ENCODE peak calls at places on chromosomes 13 and 19, in four cellular contexts. O is colonic mucosa, P is PC-3, Z is SK-N-SH. F is an unnamed sample.

GRCh38 chr19:41366089-41366488 is 2.1 kb upstream of the B9D2 start:
- DNase-seq in O (no peak), P (no peak), Z (no peak), F (peak; percentile 57)

GRCh38 chr13:59494560-59494970 is 669.2 kb downstream of the DIAPH3 start:
- DNase-seq in O (no peak), P (no peak), Z (no peak), F (no peak)

GRCh38 chr19:45569619-45570421 is 14.8 kb downstream of the OPA3 start:
- DNase-seq in O (peak; percentile 80), P (peak; percentile 56), Z (peak; percentile 74), F (peak; percentile 81)

GRCh38 chr13:37627428-37627827 is 28.9 kb upstream of the POSTN start:
- DNase-seq in O (no peak), P (no peak), Z (no peak), F (no peak)

GRCh38 chr13:96963786-96964475 is 30.3 kb downstream of the OXGR1 start:
- DNase-seq in O (no peak), P (peak; percentile 24), Z (no peak), F (no peak)

GRCh38 chr13:34408635-34409034 is 533.4 kb upstream of the NBEA start:
- DNase-seq in O (no peak), P (no peak), Z (no peak), F (no peak)

GRCh38 chr13:64684685-64685431 is 2545.3 kb downstream of the PCDH9 start:
- DNase-seq in O (no peak), P (no peak), Z (no peak), F (no peak)

GRCh38 chr19:33609353-33609752 is 12.4 kb upstream of the CHST8 start:
- DNase-seq in O (no peak), P (no peak), Z (no peak), F (no peak)

GRCh38 chr19:1073063-1073955 is 6.3 kb downstream of the ARHGAP45 start:
- DNase-seq in O (no peak), P (no peak), Z (no peak), F (peak; percentile 47)

GRCh38 chr19:28468701-28469459 is 744.1 kb downstream of the UQCRFS1 start:
- DNase-seq in O (peak; percentile 83), P (peak; percentile 1), Z (no peak), F (peak; percentile 44)

GRCh38 chr19:15187026-15188007 is 13.5 kb downstream of the NOTCH3 start:
- DNase-seq in O (no peak), P (peak; percentile 19), Z (peak; percentile 73), F (no peak)

GRCh38 chr13:86591862-86592261 is 792.6 kb upstream of the SLITRK6 start:
- DNase-seq in O (no peak), P (peak; percentile 3), Z (no peak), F (no peak)

GRCh38 chr13:75446874-75447273 is 35.1 kb downstream of the TBC1D4 start:
- DNase-seq in O (no peak), P (no peak), Z (no peak), F (no peak)

GRCh38 chr13:89695343-89696257 is 1651.9 kb upstream of the MIR17HG start:
- DNase-seq in O (peak; percentile 24), P (peak; percentile 75), Z (peak; percentile 42), F (peak; percentile 10)

GRCh38 chr19:4388171-4389063 is 11.9 kb downstream of the SH3GL1 start:
- DNase-seq in O (no peak), P (peak; percentile 52), Z (no peak), F (no peak)

GRCh38 chr19:16078311-16078758 is 2.0 kb downstream of the TPM4 start:
- DNase-seq in O (no peak), P (peak; percentile 67), Z (no peak), F (peak; percentile 52)

GRCh38 chr13:108922108-108922507 is 292.7 kb downstream of the MYO16 start:
- DNase-seq in O (peak; percentile 29), P (no peak), Z (no peak), F (no peak)

GRCh38 chr19:11418518-11419506 is at the start of gene RGL3:
- DNase-seq in O (peak; percentile 50), P (peak; percentile 33), Z (peak; percentile 95), F (no peak)

GRCh38 chr13:47897411-47898050 is 103.5 kb downstream of the SUCLA2 start:
- DNase-seq in O (no peak), P (peak; percentile 70), Z (no peak), F (no peak)

GRCh38 chr19:29256516-29256915 is 43.6 kb upstream of the UQCRFS1 start:
- DNase-seq in O (no peak), P (no peak), Z (no peak), F (no peak)

GRCh38 chr19:29715695-29716581 is 877 bp upstream of the C19orf12 start:
- DNase-seq in O (peak; percentile 59), P (peak; percentile 31), Z (no peak), F (peak; percentile 52)

GRCh38 chr19:35313614-35314013 is 15.4 kb upstream of the CD22 start:
- DNase-seq in O (no peak), P (peak; percentile 54), Z (no peak), F (no peak)

GRCh38 chr19:34976611-34977010 is 12.6 kb upstream of the ZNF792 start:
- DNase-seq in O (no peak), P (no peak), Z (no peak), F (no peak)

GRCh38 chr13:73876323-73876722 is 257.9 kb downstream of the KLF12 start:
- DNase-seq in O (no peak), P (no peak), Z (no peak), F (no peak)

GRCh38 chr13:78254113-78254512 is 335.5 kb upstream of the EDNRB start:
- DNase-seq in O (no peak), P (no peak), Z (no peak), F (no peak)

GRCh38 chr19:32880607-32881006 is 11.0 kb upstream of the SLC7A9 start:
- DNase-seq in O (no peak), P (no peak), Z (no peak), F (no peak)

GRCh38 chr19:54137913-54138776 is 583 bp downstream of the CNOT3 start:
- DNase-seq in O (peak; percentile 36), P (no peak), Z (peak; percentile 75), F (peak; percentile 49)

GRCh38 chr19:53877361-53877766 is 4.6 kb upstream of the PRKCG start:
- DNase-seq in O (no peak), P (no peak), Z (no peak), F (peak; percentile 61)

GRCh38 chr13:43441916-43442315 is 344.9 kb downstream of the ENOX1 start:
- DNase-seq in O (no peak), P (no peak), Z (no peak), F (no peak)

GRCh38 chr19:7177926-7178325 is 108.4 kb downstream of the ZNF557 start:
- DNase-seq in O (no peak), P (no peak), Z (no peak), F (no peak)

GRCh38 chr19:35587326-35587725 is 1.4 kb downstream of the PMIS2 start:
- DNase-seq in O (no peak), P (no peak), Z (no peak), F (no peak)

GRCh38 chr19:45141203-45141900 is 19.4 kb downstream of the NKPD1 start:
- DNase-seq in O (no peak), P (no peak), Z (no peak), F (no peak)

GRCh38 chr13:21058361-21058760 is 3.0 kb downstream of the LATS2 start:
- DNase-seq in O (peak; percentile 37), P (peak; percentile 58), Z (no peak), F (no peak)

GRCh38 chr13:44007451-44007850 is 127.7 kb downstream of the LACC1 start:
- DNase-seq in O (no peak), P (no peak), Z (no peak), F (no peak)

GRCh38 chr13:111905609-111905945 is 161.4 kb upstream of the SOX1 start:
- DNase-seq in O (no peak), P (no peak), Z (no peak), F (no peak)

GRCh38 chr13:31859546-31859945 is 120.2 kb downstream of the RXFP2 start:
- DNase-seq in O (no peak), P (no peak), Z (no peak), F (no peak)

GRCh38 chr19:33110201-33110910 is 21.6 kb upstream of the WDR88 start:
- DNase-seq in O (no peak), P (no peak), Z (no peak), F (no peak)

GRCh38 chr13:36395280-36395679 is 37.0 kb upstream of the CCNA1 start:
- DNase-seq in O (no peak), P (peak; percentile 44), Z (peak; percentile 11), F (no peak)
- TF ChIP-seq CTCF in O (no peak), P (peak; percentile 51), Z (peak; percentile 52), F (peak; percentile 13)

GRCh38 chr19:39539519-39540332 is at the start of gene EID2:
- DNase-seq in O (peak; percentile 96), P (peak; percentile 90), Z (peak; percentile 97), F (peak; percentile 97)
- TF ChIP-seq CTCF in O (peak; percentile 68), P (no peak), Z (peak; percentile 70), F (peak; percentile 90)

DNA sequence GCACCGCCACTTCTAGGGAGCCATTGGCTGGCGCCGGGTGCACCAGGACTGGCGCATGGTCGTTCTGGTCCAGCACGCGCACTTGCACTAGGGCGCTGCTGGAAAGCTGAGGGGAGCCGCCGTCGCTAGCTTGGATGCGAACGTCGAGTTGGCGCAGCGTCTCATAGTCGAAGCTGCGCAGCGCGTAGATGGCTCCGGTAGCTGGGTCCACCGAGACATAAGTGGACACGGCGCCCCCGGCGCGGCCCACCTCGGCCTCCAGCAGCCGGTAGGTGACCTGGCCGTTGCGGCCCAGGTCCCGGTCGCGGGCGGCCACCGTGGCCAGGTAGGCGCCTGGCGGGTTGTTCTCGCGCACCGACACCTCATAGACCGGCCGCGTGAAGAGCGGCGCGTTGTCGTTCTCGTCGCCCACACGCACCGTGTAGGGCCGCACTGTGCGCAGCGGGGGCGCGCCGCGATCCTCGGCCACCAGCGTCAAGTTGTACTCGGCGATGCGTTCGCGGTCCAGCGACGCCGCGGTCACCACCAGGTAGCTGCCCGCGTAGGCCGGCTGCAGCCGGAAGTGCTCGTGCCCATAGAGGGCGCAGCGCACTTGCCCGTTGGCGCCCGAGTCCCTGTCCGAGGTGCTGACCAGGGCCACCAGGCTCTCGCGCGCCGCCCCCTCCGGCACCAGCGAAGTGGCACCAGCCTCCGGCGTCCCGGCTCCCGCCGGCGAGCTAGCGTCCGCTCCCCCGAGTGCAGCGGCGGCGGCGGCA is 1.7 kb downstream of the PCDH8 start:
- DNase-seq in O (peak; percentile 63), P (no peak), Z (peak; percentile 75), F (peak; percentile 46)
- TF ChIP-seq CTCF in O (no peak), P (no peak), Z (peak; percentile 59), F (no peak)

GRCh38 chr13:101785858-101786257 is 333.4 kb downstream of the ITGBL1 start:
- DNase-seq in O (no peak), P (peak; percentile 59), Z (peak; percentile 22), F (peak; percentile 4)
- TF ChIP-seq CTCF in O (no peak), P (peak; percentile 65), Z (peak; percentile 56), F (no peak)

GRCh38 chr13:95185311-95185710 is 115.9 kb downstream of the ABCC4 start:
- DNase-seq in O (no peak), P (peak; percentile 40), Z (no peak), F (no peak)

GRCh38 chr13:95185851-95186250 is 115.4 kb downstream of the ABCC4 start:
- DNase-seq in O (no peak), P (no peak), Z (no peak), F (peak; percentile 62)

GRCh38 chr13:95191821-95192220 is 109.4 kb downstream of the ABCC4 start:
- DNase-seq in O (peak; percentile 78), P (peak; percentile 73), Z (peak; percentile 77), F (peak; percentile 80)

GRCh38 chr13:95184317-95184716 is 116.9 kb downstream of the ABCC4 start:
- DNase-seq in O (no peak), P (no peak), Z (no peak), F (no peak)

GRCh38 chr13:95188128-95188527 is 113.1 kb downstream of the ABCC4 start:
- DNase-seq in O (no peak), P (no peak), Z (no peak), F (no peak)
- TF ChIP-seq CTCF in O (no peak), P (no peak), Z (no peak), F (no peak)

GRCh38 chr13:30255696-30256095 is 51.7 kb downstream of the KATNAL1 start:
- DNase-seq in O (no peak), P (no peak), Z (no peak), F (no peak)
- TF ChIP-seq CTCF in O (no peak), P (peak; percentile 28), Z (peak; percentile 41), F (no peak)